ENCODE peak calls at places on chromosomes 2 and 18, in ten cellular contexts. M is adrenal gland, J is H9, X is thyroid gland, I is neural progenitor cell, W is brain microvascular endothelial cell, H is hepatocyte, S is mammary epithelial cell, D is HL-60, K is caudate nucleus. E is an unnamed sample.

GRCh38 chr2:148603562-148603920 is 41.0 kb upstream of the EPC2 start:
- DNase-seq in M (no peak), J (no peak), X (no peak), I (no peak), W (no peak), H (no peak), S (no peak), D (no peak), K (no peak), E (no peak)

GRCh38 chr2:10720983-10721343 is 467 bp upstream of the ATP6V1C2 start:
- DNase-seq in M (no peak), J (peak; percentile 41), X (no peak), I (no peak), W (no peak), H (no peak), S (no peak), D (no peak), K (no peak), E (no peak)

GRCh38 chr18:45164551-45164950 is 450.7 kb upstream of the SLC14A2 start:
- DNase-seq in M (no peak), J (no peak), X (no peak), I (no peak), W (no peak), H (no peak), S (no peak), D (no peak), K (no peak), E (no peak)

GRCh38 chr18:77059294-77059916 is 73.2 kb downstream of the MBP start:
- DNase-seq in M (no peak), J (peak; percentile 56), X (peak; percentile 42), I (peak; percentile 69), W (peak; percentile 91), H (peak; percentile 72), S (peak; percentile 33), D (no peak), K (no peak), E (no peak)

GRCh38 chr2:39265315-39265714 is 21.5 kb upstream of the CDKL4 start:
- DNase-seq in M (no peak), J (no peak), X (no peak), I (no peak), W (no peak), H (no peak), S (no peak), D (no peak), K (no peak), E (no peak)

GRCh38 chr18:58649966-58650816 is 21.1 kb upstream of the MALT1 start:
- DNase-seq in M (no peak), J (no peak), X (no peak), I (no peak), W (no peak), H (no peak), S (peak; percentile 56), D (no peak), K (no peak), E (no peak)

GRCh38 chr2:207142461-207142860 is 23.3 kb downstream of the KLF7 start:
- DNase-seq in M (peak; percentile 50), J (no peak), X (no peak), I (no peak), W (no peak), H (no peak), S (no peak), D (peak; percentile 36), K (no peak), E (no peak)

GRCh38 chr2:68251855-68252406 is 401 bp downstream of the PPP3R1 start:
- DNase-seq in M (peak; percentile 34), J (peak; percentile 37), X (peak; percentile 27), I (peak; percentile 72), W (no peak), H (peak; percentile 72), S (no peak), D (no peak), K (no peak), E (no peak)

GRCh38 chr2:134120160-134120717 is 133.6 kb upstream of the MGAT5 start:
- DNase-seq in M (no peak), J (no peak), X (peak; percentile 32), I (peak; percentile 65), W (no peak), H (peak; percentile 49), S (no peak), D (no peak), K (no peak), E (no peak)

GRCh38 chr2:134119672-134120159 is 134.2 kb upstream of the MGAT5 start:
- DNase-seq in M (peak; percentile 92), J (peak; percentile 91), X (peak; percentile 96), I (peak; percentile 94), W (peak; percentile 88), H (peak; percentile 91), S (peak; percentile 94), D (peak; percentile 68), K (peak; percentile 86), E (peak; percentile 55)

GRCh38 chr2:134118279-134119116 is 135.4 kb upstream of the MGAT5 start:
- DNase-seq in M (peak; percentile 93), J (peak; percentile 76), X (peak; percentile 93), I (peak; percentile 85), W (peak; percentile 96), H (peak; percentile 91), S (peak; percentile 90), D (peak; percentile 78), K (peak; percentile 73), E (peak; percentile 57)

GRCh38 chr2:134117651-134118050 is 136.2 kb upstream of the MGAT5 start:
- DNase-seq in M (no peak), J (no peak), X (no peak), I (no peak), W (no peak), H (no peak), S (no peak), D (no peak), K (no peak), E (no peak)

DNA sequence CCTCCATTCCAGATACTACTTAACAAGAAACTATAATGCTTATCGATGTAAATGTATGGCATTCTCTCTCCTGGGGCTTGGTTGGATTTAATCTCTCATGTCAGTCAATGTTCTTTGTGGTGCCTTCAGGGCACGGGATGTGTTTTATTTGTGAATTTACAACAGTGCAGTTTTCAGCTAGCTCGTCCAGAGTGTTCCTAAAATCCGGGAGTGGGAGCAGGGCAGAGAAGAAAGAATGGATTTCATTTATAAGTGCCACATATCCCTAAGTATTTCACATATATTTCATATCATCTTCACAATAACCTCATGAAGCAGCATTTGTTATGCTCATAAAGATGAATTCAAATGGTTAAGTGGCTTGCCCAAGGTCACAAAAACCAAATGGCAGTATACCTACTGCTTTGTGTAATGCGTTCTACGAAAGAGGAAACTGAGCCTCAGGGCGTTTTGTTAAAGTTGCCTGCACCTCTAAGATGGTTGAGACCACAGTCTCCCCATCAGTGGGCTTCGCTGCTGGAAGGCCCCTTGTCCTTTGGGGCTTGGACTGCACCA is 134.7 kb upstream of the MGAT5 start:
- DNase-seq in M (no peak), J (no peak), X (no peak), I (no peak), W (no peak), H (no peak), S (no peak), D (no peak), K (no peak), E (no peak)
- H3K27ac ChIP-seq in M (no peak overlapping the region), J (no peak overlapping the region), X (peak overlapping the region; percentile 95), I (no peak overlapping the region), W (no peak overlapping the region), H (no peak overlapping the region), S (no peak overlapping the region), D (peak overlapping the region; percentile 71), K (peak overlapping the region; percentile 52), E (peak overlapping the region; percentile 89)

GRCh38 chr2:181008418-181008817 is 28.0 kb downstream of the UBE2E3 start:
- DNase-seq in M (no peak), J (no peak), X (no peak), I (peak; percentile 21), W (peak; percentile 32), H (peak; percentile 9), S (no peak), D (no peak), K (no peak), E (no peak)
- H3K27ac ChIP-seq in M (no peak overlapping the region), J (no peak overlapping the region), X (no peak overlapping the region), I (no peak overlapping the region), W (no peak overlapping the region), H (no peak overlapping the region), S (no peak overlapping the region), D (no peak overlapping the region), K (no peak overlapping the region), E (no peak overlapping the region)

GRCh38 chr2:190184460-190184859 is 121.9 kb upstream of the MSTN start:
- DNase-seq in M (no peak), J (no peak), X (no peak), I (no peak), W (no peak), H (no peak), S (no peak), D (no peak), K (no peak), E (no peak)

GRCh38 chr2:190185380-190185779 is 122.9 kb upstream of the MSTN start:
- DNase-seq in M (no peak), J (no peak), X (no peak), I (no peak), W (no peak), H (no peak), S (no peak), D (no peak), K (no peak), E (no peak)

GRCh38 chr2:190183535-190183934 is 121.0 kb upstream of the MSTN start:
- DNase-seq in M (no peak), J (no peak), X (no peak), I (no peak), W (no peak), H (no peak), S (no peak), D (no peak), K (no peak), E (no peak)

GRCh38 chr2:190188289-190188688 is 125.8 kb upstream of the MSTN start:
- DNase-seq in M (no peak), J (no peak), X (no peak), I (no peak), W (no peak), H (no peak), S (no peak), D (no peak), K (no peak), E (no peak)

GRCh38 chr2:190186238-190186637 is 123.7 kb upstream of the MSTN start:
- DNase-seq in M (no peak), J (no peak), X (no peak), I (no peak), W (no peak), H (no peak), S (no peak), D (no peak), K (no peak), E (no peak)
- H3K27ac ChIP-seq in M (no peak overlapping the region), J (no peak overlapping the region), X (no peak overlapping the region), I (no peak overlapping the region), W (no peak overlapping the region), H (no peak overlapping the region), S (no peak overlapping the region), D (no peak overlapping the region), K (no peak overlapping the region), E (no peak overlapping the region)

DNA sequence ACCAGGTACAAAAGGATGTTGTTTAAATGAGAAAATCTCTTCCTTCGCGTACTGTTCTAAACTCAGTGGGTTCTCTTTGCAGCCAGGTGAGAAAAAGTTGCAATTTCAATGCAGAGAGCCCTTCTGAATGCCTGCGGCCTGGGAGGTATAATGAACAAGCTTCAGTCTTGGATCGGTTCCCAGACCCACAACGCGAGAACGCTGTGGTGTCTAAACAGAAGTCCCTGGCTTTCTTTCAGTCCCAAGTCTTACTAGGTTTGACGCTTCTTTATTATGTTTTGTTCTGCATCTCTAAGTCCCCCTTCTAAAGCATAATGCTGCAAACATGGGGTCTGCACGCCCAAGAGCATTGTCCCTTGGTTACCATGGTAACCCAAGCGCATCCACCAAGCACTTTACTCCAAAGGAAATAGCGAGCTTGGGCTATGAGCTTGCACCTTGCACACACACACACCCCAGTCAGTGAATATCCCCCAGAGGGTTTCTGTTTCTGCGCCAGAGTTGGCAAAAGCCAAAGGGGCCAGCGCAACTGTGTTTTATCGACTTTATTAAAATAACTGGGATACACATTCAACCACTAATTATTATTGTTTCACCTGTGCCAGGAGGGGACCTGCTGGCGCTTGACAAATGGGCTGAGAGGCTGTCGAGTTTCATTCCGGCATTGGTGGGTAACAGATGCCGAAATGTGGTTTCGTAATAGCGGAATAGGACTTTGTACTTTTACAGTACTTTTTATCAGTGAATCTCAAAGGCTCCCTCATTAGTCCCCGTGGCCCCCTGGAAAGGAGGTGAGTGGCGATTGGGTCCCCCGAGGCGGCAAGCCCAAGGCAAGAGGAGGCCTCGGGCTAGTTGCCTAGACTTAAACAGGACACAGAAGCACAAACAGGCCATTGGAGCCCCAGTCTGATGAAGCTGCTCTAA is 193.6 kb downstream of the INO80D start:
- DNase-seq in M (no peak), J (no peak), X (peak; percentile 90), I (peak; percentile 61), W (no peak), H (no peak), S (peak; percentile 79), D (no peak), K (no peak), E (peak; percentile 8)
- H3K27ac ChIP-seq in M (no peak overlapping the region), J (no peak overlapping the region), X (no peak overlapping the region), I (no peak overlapping the region), W (no peak overlapping the region), H (no peak overlapping the region), S (peak overlapping the region; percentile 52), D (no peak overlapping the region), K (no peak overlapping the region), E (no peak overlapping the region)